ENCODE peak calls at places on chromosomes 4 and X, in six cellular contexts. One of them, this sample, is unnamed. For H3K4me1, the result is how much of the 10 kb centered on the place peaks cover.

GRCh38 chr4:138035781-138036258 is 206.3 kb downstream of the SLC7A11 start:
- DNase-seq in adrenal gland: no peak
- DNase-seq in cardiac muscle cell: peak
- DNase-seq in thoracic aorta: no peak
- DNase-seq in naive thymus-derived CD4-positive, alpha-beta T cell: no peak
- DNase-seq in astrocyte: peak
- DNase-seq in this sample: no peak

GRCh38 chrX:41781500-41781899 is 57.5 kb downstream of the GPR82 start:
- DNase-seq in astrocyte: peak
- DNase-seq in naive thymus-derived CD4-positive, alpha-beta T cell: peak
- DNase-seq in adrenal gland: no peak
- DNase-seq in thoracic aorta: no peak
- DNase-seq in cardiac muscle cell: peak
- DNase-seq in this sample: no peak

GRCh38 chr4:8285143-8285975 is 15.8 kb downstream of the HTRA3 start:
- DNase-seq in astrocyte: no peak
- DNase-seq in thoracic aorta: no peak
- DNase-seq in adrenal gland: no peak
- DNase-seq in cardiac muscle cell: no peak
- DNase-seq in naive thymus-derived CD4-positive, alpha-beta T cell: no peak
- DNase-seq in this sample: no peak

GRCh38 chr4:3766207-3766790 is at the start of gene ADRA2C:
- DNase-seq in cardiac muscle cell: peak
- DNase-seq in adrenal gland: no peak
- DNase-seq in thoracic aorta: no peak
- DNase-seq in astrocyte: no peak
- DNase-seq in naive thymus-derived CD4-positive, alpha-beta T cell: no peak
- DNase-seq in this sample: no peak

GRCh38 chrX:102712216-102712966 is at the start of gene GPRASP2:
- DNase-seq in astrocyte: peak
- DNase-seq in naive thymus-derived CD4-positive, alpha-beta T cell: peak
- DNase-seq in cardiac muscle cell: peak
- DNase-seq in thoracic aorta: no peak
- DNase-seq in adrenal gland: peak
- DNase-seq in this sample: no peak

GRCh38 chrX:30875957-30876356 is 13.1 kb downstream of the TAB3 start:
- DNase-seq in adrenal gland: no peak
- DNase-seq in thoracic aorta: no peak
- DNase-seq in cardiac muscle cell: peak
- DNase-seq in naive thymus-derived CD4-positive, alpha-beta T cell: no peak
- DNase-seq in astrocyte: peak
- DNase-seq in this sample: no peak

GRCh38 chr4:165204462-165204830 is 2.9 kb upstream of the KLHL2 start:
- DNase-seq in naive thymus-derived CD4-positive, alpha-beta T cell: no peak
- DNase-seq in astrocyte: peak
- DNase-seq in thoracic aorta: no peak
- DNase-seq in adrenal gland: no peak
- DNase-seq in cardiac muscle cell: no peak
- DNase-seq in this sample: no peak

GRCh38 chr4:99394913-99395312 is 40.2 kb downstream of the ADH7 start:
- DNase-seq in thoracic aorta: no peak
- DNase-seq in adrenal gland: no peak
- DNase-seq in naive thymus-derived CD4-positive, alpha-beta T cell: no peak
- DNase-seq in astrocyte: peak
- DNase-seq in cardiac muscle cell: peak
- DNase-seq in this sample: no peak

GRCh38 chrX:147191361-147191760 is 376.8 kb upstream of the CXorf51A start:
- DNase-seq in cardiac muscle cell: no peak
- DNase-seq in thoracic aorta: no peak
- DNase-seq in adrenal gland: no peak
- DNase-seq in astrocyte: no peak
- DNase-seq in naive thymus-derived CD4-positive, alpha-beta T cell: no peak
- DNase-seq in this sample: no peak

GRCh38 chrX:24515447-24515846 is 50.4 kb downstream of the PDK3 start:
- DNase-seq in thoracic aorta: no peak
- DNase-seq in cardiac muscle cell: peak
- DNase-seq in naive thymus-derived CD4-positive, alpha-beta T cell: no peak
- DNase-seq in adrenal gland: no peak
- DNase-seq in astrocyte: no peak
- DNase-seq in this sample: no peak

GRCh38 chr4:94536649-94537464 is 85.1 kb downstream of the PDLIM5 start:
- DNase-seq in astrocyte: no peak
- DNase-seq in thoracic aorta: no peak
- DNase-seq in naive thymus-derived CD4-positive, alpha-beta T cell: no peak
- DNase-seq in adrenal gland: no peak
- DNase-seq in cardiac muscle cell: peak
- DNase-seq in this sample: no peak

GRCh38 chr4:53196872-53197759 is 168.7 kb downstream of the SCFD2 start:
- DNase-seq in adrenal gland: no peak
- DNase-seq in cardiac muscle cell: peak
- DNase-seq in thoracic aorta: no peak
- DNase-seq in astrocyte: peak
- DNase-seq in naive thymus-derived CD4-positive, alpha-beta T cell: peak
- DNase-seq in this sample: peak

GRCh38 chr4:1249731-1250526 is 999 bp upstream of the CTBP1 start:
- DNase-seq in cardiac muscle cell: peak
- DNase-seq in adrenal gland: peak
- DNase-seq in naive thymus-derived CD4-positive, alpha-beta T cell: peak
- DNase-seq in thoracic aorta: no peak
- DNase-seq in astrocyte: peak
- DNase-seq in this sample: peak

GRCh38 chr4:6576512-6576911 is 1.5 kb downstream of the MAN2B2 start:
- DNase-seq in astrocyte: no peak
- DNase-seq in cardiac muscle cell: no peak
- DNase-seq in naive thymus-derived CD4-positive, alpha-beta T cell: no peak
- DNase-seq in thoracic aorta: no peak
- DNase-seq in adrenal gland: no peak
- DNase-seq in this sample: no peak

GRCh38 chr4:164012396-164013027 is 518.0 kb downstream of the TMA16 start:
- DNase-seq in adrenal gland: no peak
- DNase-seq in thoracic aorta: no peak
- DNase-seq in cardiac muscle cell: no peak
- DNase-seq in naive thymus-derived CD4-positive, alpha-beta T cell: no peak
- DNase-seq in astrocyte: peak
- DNase-seq in this sample: no peak

GRCh38 chrX:115689931-115690330 is 129.0 kb downstream of the PLS3 start:
- DNase-seq in thoracic aorta: no peak
- DNase-seq in astrocyte: peak
- DNase-seq in naive thymus-derived CD4-positive, alpha-beta T cell: no peak
- DNase-seq in adrenal gland: no peak
- DNase-seq in cardiac muscle cell: peak
- DNase-seq in this sample: no peak

GRCh38 chr4:76692761-76693160 is 205.2 kb downstream of the SOWAHB start:
- DNase-seq in thoracic aorta: no peak
- DNase-seq in adrenal gland: no peak
- DNase-seq in astrocyte: no peak
- DNase-seq in naive thymus-derived CD4-positive, alpha-beta T cell: no peak
- DNase-seq in cardiac muscle cell: no peak
- DNase-seq in this sample: no peak

GRCh38 chr4:76690906-76691275 is 207.1 kb downstream of the SOWAHB start:
- DNase-seq in cardiac muscle cell: no peak
- DNase-seq in naive thymus-derived CD4-positive, alpha-beta T cell: no peak
- DNase-seq in astrocyte: no peak
- DNase-seq in thoracic aorta: no peak
- DNase-seq in adrenal gland: no peak
- DNase-seq in this sample: no peak

GRCh38 chr4:76691767-76692689 is 205.9 kb downstream of the SOWAHB start:
- DNase-seq in naive thymus-derived CD4-positive, alpha-beta T cell: no peak
- DNase-seq in cardiac muscle cell: no peak
- DNase-seq in astrocyte: no peak
- DNase-seq in thoracic aorta: no peak
- DNase-seq in adrenal gland: no peak
- DNase-seq in this sample: no peak

GRCh38 chr4:76696109-76696508 is 201.8 kb downstream of the SOWAHB start:
- DNase-seq in naive thymus-derived CD4-positive, alpha-beta T cell: no peak
- DNase-seq in astrocyte: peak
- DNase-seq in cardiac muscle cell: no peak
- DNase-seq in thoracic aorta: no peak
- DNase-seq in adrenal gland: peak
- DNase-seq in this sample: no peak

GRCh38 chr4:76694056-76694455 is 203.9 kb downstream of the SOWAHB start:
- DNase-seq in adrenal gland: no peak
- DNase-seq in thoracic aorta: no peak
- DNase-seq in cardiac muscle cell: no peak
- DNase-seq in astrocyte: no peak
- DNase-seq in naive thymus-derived CD4-positive, alpha-beta T cell: no peak
- DNase-seq in this sample: no peak
- H3K4me1 ChIP-seq in adrenal gland: under half
- H3K4me1 ChIP-seq in thoracic aorta: half or more
- H3K4me1 ChIP-seq in cardiac muscle cell: under half
- H3K4me1 ChIP-seq in astrocyte: under half
- H3K4me1 ChIP-seq in naive thymus-derived CD4-positive, alpha-beta T cell: under half
- H3K4me1 ChIP-seq in this sample: under half

GRCh38 chr4:152159773-152160172 is 376.1 kb downstream of the FBXW7 start:
- DNase-seq in astrocyte: no peak
- DNase-seq in cardiac muscle cell: no peak
- DNase-seq in adrenal gland: no peak
- DNase-seq in naive thymus-derived CD4-positive, alpha-beta T cell: no peak
- DNase-seq in thoracic aorta: no peak
- DNase-seq in this sample: no peak
- H3K4me1 ChIP-seq in astrocyte: under half
- H3K4me1 ChIP-seq in cardiac muscle cell: under half
- H3K4me1 ChIP-seq in adrenal gland: under half
- H3K4me1 ChIP-seq in naive thymus-derived CD4-positive, alpha-beta T cell: under half
- H3K4me1 ChIP-seq in thoracic aorta: under half
- H3K4me1 ChIP-seq in this sample: under half

GRCh38 chr4:184647391-184648101 is 1.7 kb downstream of the CASP3 start:
- DNase-seq in astrocyte: no peak
- DNase-seq in naive thymus-derived CD4-positive, alpha-beta T cell: no peak
- DNase-seq in adrenal gland: no peak
- DNase-seq in thoracic aorta: no peak
- DNase-seq in cardiac muscle cell: peak
- DNase-seq in this sample: no peak
- H3K4me1 ChIP-seq in astrocyte: under half
- H3K4me1 ChIP-seq in naive thymus-derived CD4-positive, alpha-beta T cell: under half
- H3K4me1 ChIP-seq in adrenal gland: under half
- H3K4me1 ChIP-seq in thoracic aorta: half or more
- H3K4me1 ChIP-seq in cardiac muscle cell: under half
- H3K4me1 ChIP-seq in this sample: half or more

GRCh38 chrX:154140742-154141141 is 3.3 kb upstream of the OPN1LW start:
- DNase-seq in astrocyte: no peak
- DNase-seq in adrenal gland: no peak
- DNase-seq in naive thymus-derived CD4-positive, alpha-beta T cell: no peak
- DNase-seq in thoracic aorta: no peak
- DNase-seq in cardiac muscle cell: no peak
- DNase-seq in this sample: no peak
- H3K4me1 ChIP-seq in astrocyte: under half
- H3K4me1 ChIP-seq in adrenal gland: under half
- H3K4me1 ChIP-seq in naive thymus-derived CD4-positive, alpha-beta T cell: under half
- H3K4me1 ChIP-seq in thoracic aorta: under half
- H3K4me1 ChIP-seq in cardiac muscle cell: under half
- H3K4me1 ChIP-seq in this sample: under half

DNA sequence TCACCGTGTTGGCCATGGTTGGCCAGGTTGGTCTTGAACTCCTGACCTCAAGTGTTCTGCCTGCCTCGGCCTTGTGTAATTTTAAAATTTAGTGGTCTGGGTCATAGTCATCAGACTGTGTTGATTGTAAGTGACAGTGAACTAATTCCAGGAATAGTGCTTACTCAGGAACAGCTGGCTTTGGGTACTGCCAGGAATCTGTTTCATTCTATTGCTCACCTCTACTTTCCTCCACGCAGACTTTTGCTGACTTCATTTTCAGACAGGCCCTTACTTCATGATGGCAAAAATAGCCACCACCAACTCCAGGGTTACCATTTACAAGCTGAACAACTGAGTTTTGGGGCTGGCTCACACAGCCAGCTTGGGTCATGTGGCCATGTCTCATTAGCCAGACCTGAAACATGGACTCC is 54.6 kb downstream of the FNIP2 start:
- DNase-seq in thoracic aorta: peak
- DNase-seq in cardiac muscle cell: peak
- DNase-seq in astrocyte: peak
- DNase-seq in adrenal gland: peak
- DNase-seq in naive thymus-derived CD4-positive, alpha-beta T cell: no peak
- DNase-seq in this sample: no peak
- H3K4me1 ChIP-seq in thoracic aorta: half or more
- H3K4me1 ChIP-seq in cardiac muscle cell: half or more
- H3K4me1 ChIP-seq in astrocyte: under half
- H3K4me1 ChIP-seq in adrenal gland: under half
- H3K4me1 ChIP-seq in naive thymus-derived CD4-positive, alpha-beta T cell: under half
- H3K4me1 ChIP-seq in this sample: under half

GRCh38 chrX:128931071-128931470 is 592.2 kb downstream of the SMARCA1 start:
- DNase-seq in naive thymus-derived CD4-positive, alpha-beta T cell: no peak
- DNase-seq in thoracic aorta: no peak
- DNase-seq in cardiac muscle cell: no peak
- DNase-seq in astrocyte: no peak
- DNase-seq in adrenal gland: no peak
- DNase-seq in this sample: no peak
- H3K4me1 ChIP-seq in naive thymus-derived CD4-positive, alpha-beta T cell: under half
- H3K4me1 ChIP-seq in thoracic aorta: under half
- H3K4me1 ChIP-seq in cardiac muscle cell: under half
- H3K4me1 ChIP-seq in astrocyte: under half
- H3K4me1 ChIP-seq in adrenal gland: under half
- H3K4me1 ChIP-seq in this sample: under half